ENCODE peak calls at places on chromosomes 1 and 21, in four cellular contexts. R, H, P and Z are unnamed samples.

GRCh38 chr21:38377165-38378093 is 120.6 kb downstream of the KCNJ15 start:
- DNase-seq in R (no peak), P (no peak), H (no peak), Z (no peak)

GRCh38 chr1:35835398-35835797 is 27.6 kb downstream of the AGO4 start:
- DNase-seq in P (no peak), H (no peak), R (no peak), Z (no peak)

GRCh38 chr21:42746593-42747266 is 93.3 kb downstream of the PDE9A start:
- DNase-seq in H (no peak), P (peak; percentile 53), R (no peak), Z (no peak)

GRCh38 chr1:1435094-1435903 is at the start of gene VWA1:
- DNase-seq in R (peak; percentile 48), H (peak; percentile 92), P (peak; percentile 80), Z (peak; percentile 80)

GRCh38 chr1:213123532-213123931 is 72.5 kb downstream of the RPS6KC1 start:
- DNase-seq in H (no peak), R (peak; percentile 34), P (no peak), Z (no peak)

GRCh38 chr1:32063261-32063681 is 9.5 kb upstream of the TMEM39B start:
- DNase-seq in H (no peak), P (no peak), R (peak; percentile 63), Z (no peak)

GRCh38 chr1:162074548-162074947 is 5.1 kb downstream of the NOS1AP start:
- DNase-seq in P (no peak), H (no peak), R (no peak), Z (no peak)

GRCh38 chr21:39874759-39875158 is 7.5 kb downstream of the PCP4 start:
- DNase-seq in H (no peak), R (no peak), P (no peak), Z (no peak)

GRCh38 chr1:242033331-242033956 is 34.5 kb upstream of the MAP1LC3C start:
- DNase-seq in P (no peak), H (no peak), R (no peak), Z (no peak)

GRCh38 chr1:101652476-101652875 is 344.2 kb downstream of the OLFM3 start:
- DNase-seq in P (no peak), R (no peak), H (no peak), Z (no peak)

GRCh38 chr1:199691540-199691939 is 336.0 kb upstream of the NR5A2 start:
- DNase-seq in H (no peak), R (peak; percentile 48), P (no peak), Z (no peak)

GRCh38 chr1:198147216-198147615 is 9.6 kb upstream of the NEK7 start:
- DNase-seq in H (no peak), P (no peak), R (no peak), Z (no peak)

GRCh38 chr1:67479146-67479891 is 49.1 kb upstream of the SERBP1 start:
- DNase-seq in H (no peak), P (peak; percentile 57), R (no peak), Z (peak; percentile 62)

GRCh38 chr1:55640708-55641473 is 425.7 kb upstream of the USP24 start:
- DNase-seq in P (peak; percentile 72), R (no peak), H (peak; percentile 2), Z (peak; percentile 49)

GRCh38 chr1:27806758-27807157 is 23.8 kb upstream of the PPP1R8 start:
- DNase-seq in P (no peak), H (no peak), R (no peak), Z (no peak)
- TF ChIP-seq POLR2A in P (no peak), H (no peak), R (no peak), Z (no peak)

GRCh38 chr1:222074317-222074716 is 332.4 kb upstream of the DUSP10 start:
- DNase-seq in P (no peak), R (no peak), H (no peak), Z (no peak)

GRCh38 chr1:222077191-222077590 is 335.3 kb upstream of the DUSP10 start:
- DNase-seq in P (no peak), H (no peak), R (no peak), Z (no peak)

GRCh38 chr1:222084048-222084447 is 342.2 kb upstream of the DUSP10 start:
- DNase-seq in P (no peak), H (no peak), R (no peak), Z (no peak)

GRCh38 chr1:222081859-222082258 is 340.0 kb upstream of the DUSP10 start:
- DNase-seq in H (no peak), R (no peak), P (no peak), Z (no peak)

DNA sequence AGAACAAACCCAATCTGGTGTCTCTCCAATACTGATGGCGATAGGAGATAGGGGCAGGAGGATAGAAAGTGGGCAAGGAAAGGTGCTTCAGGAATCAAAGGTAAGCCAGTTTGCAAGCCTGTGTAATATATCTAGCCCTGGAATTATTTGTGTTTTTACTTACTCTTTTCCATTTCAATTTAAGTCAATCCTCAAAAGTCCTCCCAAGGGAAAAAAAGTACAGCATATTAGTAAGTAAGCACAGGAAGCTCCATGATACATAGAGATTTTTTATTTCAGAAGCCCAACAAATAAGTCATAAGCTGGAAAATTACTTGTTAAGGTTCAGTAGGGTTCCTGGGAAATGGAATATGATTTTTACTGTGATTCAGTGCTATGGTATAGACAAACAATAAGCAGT is 337.7 kb upstream of the DUSP10 start:
- DNase-seq in P (no peak), R (no peak), H (no peak), Z (no peak)
- TF ChIP-seq POLR2A in P (no peak), R (no peak), H (no peak), Z (no peak)

GRCh38 chr1:154936416-154937050 is at the start of gene PMVK:
- DNase-seq in H (peak; percentile 90), R (peak; percentile 97), P (peak; percentile 96), Z (peak; percentile 96)
- TF ChIP-seq POLR2A in H (peak; percentile 87), R (peak; percentile 80), P (peak; percentile 43), Z (peak; percentile 70)

GRCh38 chr1:47445823-47446567 is 8.2 kb downstream of the FOXD2 start:
- DNase-seq in H (no peak), R (no peak), P (no peak), Z (no peak)

GRCh38 chr1:47443530-47444316 is 5.9 kb downstream of the FOXD2 start:
- DNase-seq in P (no peak), H (no peak), R (no peak), Z (no peak)

GRCh38 chr1:47444317-47444577 is 6.4 kb downstream of the FOXD2 start:
- DNase-seq in R (no peak), H (no peak), P (no peak), Z (no peak)

GRCh38 chr1:47442844-47443529 is 5.1 kb downstream of the FOXD2 start:
- DNase-seq in R (no peak), P (no peak), H (no peak), Z (no peak)

DNA sequence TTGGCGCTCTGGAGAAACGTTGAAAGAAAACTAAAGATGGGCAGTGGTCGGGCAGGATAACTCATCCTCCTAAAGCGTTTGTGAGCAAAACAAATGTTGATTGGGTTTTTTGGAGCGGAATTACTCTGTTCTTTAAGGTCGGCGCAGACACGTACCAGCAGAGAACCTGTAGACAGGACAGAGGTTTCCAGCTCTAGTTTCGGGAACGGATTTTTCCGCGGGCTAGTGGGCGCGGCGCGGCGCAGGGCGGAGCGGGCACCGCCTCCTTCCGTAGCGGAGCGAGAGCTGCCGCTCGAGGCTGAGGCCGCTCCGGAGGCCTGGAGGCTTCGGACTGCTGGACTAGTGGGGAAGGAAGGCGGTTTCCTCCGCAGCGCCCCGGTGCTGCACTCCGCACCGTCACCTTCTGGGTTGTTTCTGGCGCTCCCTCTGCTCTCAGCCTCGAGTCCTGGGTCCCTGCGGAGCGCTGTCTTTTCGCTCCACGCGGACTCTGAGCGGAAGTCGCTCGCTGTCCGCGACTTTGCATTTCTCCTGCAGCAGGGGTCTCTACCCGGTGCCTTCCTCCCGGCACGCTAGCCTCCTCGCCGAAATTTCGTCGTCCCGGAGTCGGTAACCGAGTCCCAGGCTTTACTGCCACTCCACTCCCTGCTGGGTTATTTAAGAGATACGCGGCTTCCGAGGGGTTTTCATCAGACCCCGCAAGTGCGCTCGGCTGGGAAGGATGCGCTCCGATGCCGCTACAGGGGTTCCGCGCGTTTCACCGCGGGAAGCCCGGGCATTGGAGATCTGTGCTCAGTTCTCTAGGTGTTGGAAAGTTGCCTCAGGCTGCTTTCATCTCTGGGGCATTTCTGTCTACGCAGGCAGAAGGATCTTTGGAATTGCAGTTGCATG is 7.0 kb downstream of the FOXD2 start:
- DNase-seq in R (no peak), H (no peak), P (no peak), Z (no peak)
- TF ChIP-seq POLR2A in R (no peak), H (no peak), P (no peak), Z (no peak)

DNA sequence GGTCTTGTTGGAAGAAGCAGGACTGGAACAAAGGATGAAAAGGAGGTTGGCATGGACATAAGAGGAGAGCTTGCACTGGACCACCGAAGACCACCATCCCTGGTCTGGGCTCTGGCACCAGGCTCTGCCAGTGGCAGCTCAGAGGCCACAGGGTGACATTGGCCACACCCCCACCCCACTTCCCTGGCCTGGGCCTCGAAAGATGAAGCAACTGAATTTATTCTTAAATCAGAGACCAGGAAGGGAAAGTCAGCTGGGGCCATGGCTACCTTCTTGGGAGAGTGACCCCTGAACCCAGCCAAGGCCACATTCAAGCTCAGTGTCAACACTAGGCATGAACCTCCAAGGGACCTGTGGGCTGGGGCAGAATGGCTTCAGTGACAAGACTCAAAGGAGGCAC is 4.0 kb downstream of the KLHDC7A start:
- DNase-seq in P (no peak), R (no peak), H (no peak), Z (no peak)
- TF ChIP-seq POLR2A in P (no peak), R (no peak), H (no peak), Z (no peak)